ENCODE peak calls at places on chromosomes 3 and 15, in five cellular contexts. One of them, this sample, is unnamed.

GRCh38 chr3:182118081-182118480 is 406.4 kb downstream of the SOX2 start:
- DNase-seq in NCI-H82: no peak
- DNase-seq in pancreas: no peak
- DNase-seq in SHP77: no peak
- DNase-seq in AG04450: no peak
- DNase-seq in this sample: no peak

GRCh38 chr3:127485396-127486170 is 105.0 kb downstream of the TPRA1 start:
- DNase-seq in NCI-H82: no peak
- DNase-seq in pancreas: no peak
- DNase-seq in SHP77: no peak
- DNase-seq in AG04450: no peak
- DNase-seq in this sample: no peak

GRCh38 chr3:57816471-57817105 is 60.5 kb downstream of the SLMAP start:
- DNase-seq in NCI-H82: no peak
- DNase-seq in pancreas: no peak
- DNase-seq in SHP77: no peak
- DNase-seq in AG04450: no peak
- DNase-seq in this sample: no peak

GRCh38 chr15:53110999-53111398 is 320.9 kb upstream of the ONECUT1 start:
- DNase-seq in NCI-H82: no peak
- DNase-seq in pancreas: no peak
- DNase-seq in SHP77: no peak
- DNase-seq in AG04450: no peak
- DNase-seq in this sample: no peak

GRCh38 chr3:39144095-39144747 is 9.2 kb downstream of the CSRNP1 start:
- DNase-seq in NCI-H82: no peak
- DNase-seq in pancreas: peak
- DNase-seq in SHP77: peak
- DNase-seq in AG04450: no peak
- DNase-seq in this sample: no peak

GRCh38 chr3:110711851-110712396 is 359.7 kb upstream of the NECTIN3 start:
- DNase-seq in NCI-H82: no peak
- DNase-seq in pancreas: no peak
- DNase-seq in SHP77: no peak
- DNase-seq in AG04450: no peak
- DNase-seq in this sample: no peak

GRCh38 chr15:101017041-101017754 is 98.0 kb downstream of the LRRK1 start:
- DNase-seq in NCI-H82: peak
- DNase-seq in pancreas: no peak
- DNase-seq in SHP77: no peak
- DNase-seq in AG04450: no peak
- DNase-seq in this sample: no peak

GRCh38 chr3:31213869-31214486 is 318.7 kb upstream of the STT3B start:
- DNase-seq in NCI-H82: no peak
- DNase-seq in pancreas: no peak
- DNase-seq in SHP77: no peak
- DNase-seq in AG04450: no peak
- DNase-seq in this sample: no peak

GRCh38 chr15:72203507-72203837 is 5.9 kb upstream of the GRAMD2A start:
- DNase-seq in NCI-H82: no peak
- DNase-seq in pancreas: peak
- DNase-seq in SHP77: no peak
- DNase-seq in AG04450: peak
- DNase-seq in this sample: peak

GRCh38 chr3:150174179-150174578 is 203.5 kb upstream of the PFN2 start:
- DNase-seq in NCI-H82: no peak
- DNase-seq in pancreas: no peak
- DNase-seq in SHP77: no peak
- DNase-seq in AG04450: no peak
- DNase-seq in this sample: no peak

GRCh38 chr3:12325594-12326295 is 36.9 kb downstream of the PPARG start:
- DNase-seq in NCI-H82: no peak
- DNase-seq in pancreas: no peak
- DNase-seq in SHP77: no peak
- DNase-seq in AG04450: no peak
- DNase-seq in this sample: no peak

GRCh38 chr15:22979699-22980188 is 424 bp downstream of the CYFIP1 start:
- DNase-seq in NCI-H82: no peak
- DNase-seq in pancreas: peak
- DNase-seq in SHP77: no peak
- DNase-seq in AG04450: no peak
- DNase-seq in this sample: no peak

GRCh38 chr15:91099616-91100560 is at the start of gene SV2B:
- DNase-seq in NCI-H82: peak
- DNase-seq in pancreas: peak
- DNase-seq in SHP77: peak
- DNase-seq in AG04450: no peak
- DNase-seq in this sample: no peak

GRCh38 chr3:180383332-180384020 is 218.5 kb upstream of the TTC14 start:
- DNase-seq in NCI-H82: no peak
- DNase-seq in pancreas: no peak
- DNase-seq in SHP77: no peak
- DNase-seq in AG04450: no peak
- DNase-seq in this sample: no peak

GRCh38 chr3:11607816-11608215 is 35.9 kb downstream of the VGLL4 start:
- DNase-seq in NCI-H82: peak
- DNase-seq in pancreas: no peak
- DNase-seq in SHP77: no peak
- DNase-seq in AG04450: no peak
- DNase-seq in this sample: no peak

GRCh38 chr3:128447561-128448013 is 19.1 kb downstream of the DNAJB8 start:
- DNase-seq in NCI-H82: no peak
- DNase-seq in pancreas: no peak
- DNase-seq in SHP77: no peak
- DNase-seq in AG04450: no peak
- DNase-seq in this sample: no peak

GRCh38 chr15:71440479-71441071 is 325.3 kb downstream of the THSD4 start:
- DNase-seq in NCI-H82: peak
- DNase-seq in pancreas: no peak
- DNase-seq in SHP77: peak
- DNase-seq in AG04450: peak
- DNase-seq in this sample: peak

GRCh38 chr3:64533565-64534317 is 154.1 kb downstream of the ADAMTS9 start:
- DNase-seq in NCI-H82: peak
- DNase-seq in pancreas: peak
- DNase-seq in SHP77: peak
- DNase-seq in AG04450: peak
- DNase-seq in this sample: peak

GRCh38 chr3:15007681-15008141 is 57.4 kb downstream of the MRPS25 start:
- DNase-seq in NCI-H82: no peak
- DNase-seq in pancreas: no peak
- DNase-seq in SHP77: peak
- DNase-seq in AG04450: peak
- DNase-seq in this sample: peak

GRCh38 chr15:68401496-68402431 is 30.2 kb downstream of the ITGA11 start:
- DNase-seq in NCI-H82: no peak
- DNase-seq in pancreas: no peak
- DNase-seq in SHP77: no peak
- DNase-seq in AG04450: no peak
- DNase-seq in this sample: no peak

GRCh38 chr3:143794793-143795462 is 53.3 kb downstream of the SLC9A9 start:
- DNase-seq in NCI-H82: no peak
- DNase-seq in pancreas: no peak
- DNase-seq in SHP77: no peak
- DNase-seq in AG04450: no peak
- DNase-seq in this sample: no peak

GRCh38 chr3:120552184-120553020 is 43.7 kb upstream of the NDUFB4 start:
- DNase-seq in NCI-H82: no peak
- DNase-seq in pancreas: no peak
- DNase-seq in SHP77: no peak
- DNase-seq in AG04450: no peak
- DNase-seq in this sample: no peak

GRCh38 chr3:128484404-128485282 is 8.4 kb downstream of the GATA2 start:
- DNase-seq in NCI-H82: no peak
- DNase-seq in pancreas: no peak
- DNase-seq in SHP77: no peak
- DNase-seq in AG04450: no peak
- DNase-seq in this sample: no peak

GRCh38 chr3:13141991-13142412 is 68.8 kb upstream of the IQSEC1 start:
- DNase-seq in NCI-H82: no peak
- DNase-seq in pancreas: no peak
- DNase-seq in SHP77: no peak
- DNase-seq in AG04450: no peak
- DNase-seq in this sample: no peak

GRCh38 chr3:14175383-14176037 is 2.9 kb downstream of the XPC start:
- DNase-seq in NCI-H82: no peak
- DNase-seq in pancreas: no peak
- DNase-seq in SHP77: no peak
- DNase-seq in AG04450: no peak
- DNase-seq in this sample: no peak

GRCh38 chr3:141707741-141708203 is 30.3 kb upstream of the RNF7 start:
- DNase-seq in NCI-H82: no peak
- DNase-seq in pancreas: no peak
- DNase-seq in SHP77: no peak
- DNase-seq in AG04450: no peak
- DNase-seq in this sample: peak

GRCh38 chr3:128232421-128233180 is 79.3 kb downstream of the EEFSEC start:
- DNase-seq in NCI-H82: peak
- DNase-seq in pancreas: no peak
- DNase-seq in SHP77: no peak
- DNase-seq in AG04450: no peak
- DNase-seq in this sample: no peak

GRCh38 chr3:82671466-82671865 is 910.0 kb upstream of the GBE1 start:
- DNase-seq in NCI-H82: no peak
- DNase-seq in pancreas: no peak
- DNase-seq in SHP77: no peak
- DNase-seq in AG04450: no peak
- DNase-seq in this sample: no peak

GRCh38 chr3:53516339-53516738 is 21.9 kb downstream of the CACNA1D start:
- DNase-seq in NCI-H82: no peak
- DNase-seq in pancreas: no peak
- DNase-seq in SHP77: no peak
- DNase-seq in AG04450: no peak
- DNase-seq in this sample: no peak

GRCh38 chr3:174937488-174937887 is 78.4 kb downstream of the NAALADL2 start:
- DNase-seq in NCI-H82: no peak
- DNase-seq in pancreas: no peak
- DNase-seq in SHP77: no peak
- DNase-seq in AG04450: no peak
- DNase-seq in this sample: peak

GRCh38 chr3:13771496-13771895 is 108.4 kb downstream of the WNT7A start:
- DNase-seq in NCI-H82: no peak
- DNase-seq in pancreas: no peak
- DNase-seq in SHP77: no peak
- DNase-seq in AG04450: no peak
- DNase-seq in this sample: no peak

GRCh38 chr3:194577985-194578905 is 55.0 kb downstream of the TMEM44 start:
- DNase-seq in NCI-H82: no peak
- DNase-seq in pancreas: no peak
- DNase-seq in SHP77: no peak
- DNase-seq in AG04450: no peak
- DNase-seq in this sample: peak

GRCh38 chr3:4776980-4777581 is 202.2 kb upstream of the BHLHE40 start:
- DNase-seq in NCI-H82: no peak
- DNase-seq in pancreas: no peak
- DNase-seq in SHP77: no peak
- DNase-seq in AG04450: no peak
- DNase-seq in this sample: no peak

GRCh38 chr3:38254872-38255271 is 10.7 kb upstream of the SLC22A13 start:
- DNase-seq in NCI-H82: no peak
- DNase-seq in pancreas: no peak
- DNase-seq in SHP77: no peak
- DNase-seq in AG04450: no peak
- DNase-seq in this sample: no peak

GRCh38 chr3:190051643-190052042 is 69.1 kb downstream of the P3H2 start:
- DNase-seq in NCI-H82: no peak
- DNase-seq in pancreas: no peak
- DNase-seq in SHP77: no peak
- DNase-seq in AG04450: no peak
- DNase-seq in this sample: no peak

GRCh38 chr15:73856458-73857192 is 16.7 kb upstream of the TBC1D21 start:
- DNase-seq in NCI-H82: peak
- DNase-seq in pancreas: peak
- DNase-seq in SHP77: peak
- DNase-seq in AG04450: no peak
- DNase-seq in this sample: no peak

This sample was measured in BJ.